ENCODE peak calls at places on chromosomes 7 and 10, in six cellular contexts. C is DMS153, I is substantia nigra, Z is NCI-H460, L is amniotic stem cell, N is fibroblast of villous mesenchyme. P is an unnamed sample.

GRCh38 chr10:131079314-131079713 is 232.2 kb downstream of the TCERG1L start:
- DNase-seq in C (no peak), I (no peak), Z (no peak), L (no peak), N (no peak), P (no peak)

GRCh38 chr10:115409347-115409746 is 316.2 kb downstream of the ATRNL1 start:
- DNase-seq in C (no peak), I (no peak), Z (no peak), L (no peak), N (no peak), P (no peak)

GRCh38 chr7:69186974-69187373 is 411.3 kb upstream of the AUTS2 start:
- DNase-seq in C (no peak), I (no peak), Z (no peak), L (no peak), N (no peak), P (no peak)

GRCh38 chr7:53422291-53422690 is 386.9 kb downstream of the POM121L12 start:
- DNase-seq in C (no peak), I (no peak), Z (no peak), L (no peak), N (no peak), P (no peak)

GRCh38 chr10:30674796-30675195 is 45.2 kb upstream of the LYZL2 start:
- DNase-seq in C (no peak), I (no peak), Z (no peak), L (no peak), N (no peak), P (no peak)

GRCh38 chr7:463362-464176 is 56.1 kb downstream of the PDGFA start:
- DNase-seq in C (no peak), I (no peak), Z (no peak), L (no peak), N (no peak), P (no peak)

GRCh38 chr7:131279044-131279443 is 48.6 kb upstream of the MKLN1 start:
- DNase-seq in C (no peak), I (no peak), Z (no peak), L (no peak), N (no peak), P (no peak)

GRCh38 chr7:66841898-66842297 is 79.1 kb upstream of the TMEM248 start:
- DNase-seq in C (no peak), I (no peak), Z (no peak), L (no peak), N (no peak), P (no peak)

GRCh38 chr10:26367771-26368170 is 70.4 kb upstream of the APBB1IP start:
- DNase-seq in C (no peak), I (no peak), Z (peak; percentile 24), L (no peak), N (peak; percentile 36), P (no peak)

GRCh38 chr7:139762886-139763285 is 14.9 kb downstream of the HIPK2 start:
- DNase-seq in C (peak; percentile 8), I (no peak), Z (no peak), L (no peak), N (peak; percentile 94), P (no peak)

GRCh38 chr7:30937426-30937825 is 25.8 kb downstream of the AQP1 start:
- DNase-seq in C (no peak), I (no peak), Z (no peak), L (no peak), N (no peak), P (no peak)

GRCh38 chr7:100483728-100484635 is at the start of gene NYAP1:
- DNase-seq in C (peak; percentile 39), I (no peak), Z (no peak), L (no peak), N (peak; percentile 55), P (peak; percentile 36)

GRCh38 chr7:45454771-45455170 is 119.4 kb upstream of the ADCY1 start:
- DNase-seq in C (no peak), I (no peak), Z (no peak), L (no peak), N (no peak), P (no peak)

GRCh38 chr7:101804087-101804631 is 13.3 kb upstream of the CUX1 start:
- DNase-seq in C (no peak), I (no peak), Z (no peak), L (no peak), N (no peak), P (no peak)

GRCh38 chr10:52818019-52818418 is 45.4 kb upstream of the MBL2 start:
- DNase-seq in C (peak; percentile 32), I (no peak), Z (peak; percentile 43), L (no peak), N (peak; percentile 48), P (no peak)

GRCh38 chr7:479115-479947 is 40.3 kb downstream of the PDGFA start:
- DNase-seq in C (no peak), I (no peak), Z (no peak), L (no peak), N (peak; percentile 27), P (no peak)

GRCh38 chr7:135537905-135538304 is 19.8 kb upstream of the NUP205 start:
- DNase-seq in C (no peak), I (no peak), Z (no peak), L (no peak), N (no peak), P (no peak)

GRCh38 chr7:17706734-17707133 is 233.6 kb downstream of the SNX13 start:
- DNase-seq in C (peak; percentile 34), I (no peak), Z (peak; percentile 73), L (peak; percentile 31), N (peak; percentile 79), P (no peak)

GRCh38 chr10:21372651-21373410 is 152.7 kb downstream of the SKIDA1 start:
- DNase-seq in C (peak; percentile 42), I (no peak), Z (peak; percentile 75), L (peak; percentile 53), N (peak; percentile 89), P (no peak)